ENCODE peak calls at places on chromosomes 7 and 10, in four cellular contexts. Q is anterior cingulate cortex; W is HuH-7.5; F is activated naive CD4-positive, alpha-beta T cell treated with anti-CD3 and anti-CD28 coated beads, Interleukin-2, amount 50 U/mL, for 16 hours. G is an unnamed sample.

GRCh38 chr7:150973571-150974451 is 4.3 kb downstream of the KCNH2 start:
- DNase-seq in Q (no peak), W (no peak), F (no peak), G (no peak)

GRCh38 chr7:96936621-96937020 is 68.7 kb upstream of the DLX6 start:
- DNase-seq in Q (no peak), W (no peak), F (no peak), G (no peak)

GRCh38 chr7:29192284-29192683 is 2.3 kb upstream of the CHN2 start:
- DNase-seq in Q (no peak), W (no peak), F (no peak), G (no peak)

GRCh38 chr7:18570890-18571478 is 75.4 kb downstream of the HDAC9 start:
- DNase-seq in Q (no peak), W (no peak), F (no peak), G (peak)

GRCh38 chr10:19987931-19988330 is 171.7 kb downstream of the PLXDC2 start:
- DNase-seq in Q (no peak), W (no peak), F (no peak), G (no peak)

GRCh38 chr10:28668363-28669226 is 8.7 kb upstream of the BAMBI start:
- DNase-seq in Q (peak), W (peak), F (peak), G (no peak)

GRCh38 chr10:63208981-63209380 is 75.9 kb downstream of the NRBF2 start:
- DNase-seq in Q (no peak), W (no peak), F (no peak), G (no peak)

GRCh38 chr10:83952273-83952672 is 187.0 kb upstream of the GHITM start:
- DNase-seq in Q (no peak), W (no peak), F (no peak), G (no peak)

GRCh38 chr7:29426587-29426986 is 137.0 kb upstream of the PRR15 start:
- DNase-seq in Q (no peak), W (no peak), F (no peak), G (no peak)